ENCODE peak calls at places on chromosomes 13 and 19, in eight cellular contexts. Q is mucosa of descending colon, D is lower lobe of right lung, M is transverse colon, N is ovary, X is lower leg skin, R is neural crest cell, O is AG09309. A is an unnamed sample.

GRCh38 chr13:29594710-29595379 is 643 bp downstream of the SLC7A1 start:
- DNase-seq in Q (peak), D (peak), M (peak), N (peak), X (peak), R (peak), O (peak), A (peak)

GRCh38 chr19:43809762-43810696 is 7.8 kb upstream of the LYPD5 start:
- DNase-seq in Q (no peak), D (no peak), M (no peak), N (no peak), X (no peak), R (no peak), O (peak), A (no peak)

GRCh38 chr13:53064721-53065120 is 36.1 kb downstream of the OLFM4 start:
- DNase-seq in Q (no peak), D (no peak), M (no peak), N (peak), X (no peak), R (no peak), O (no peak), A (peak)

GRCh38 chr13:107117327-107118012 is 549.5 kb upstream of the ARGLU1 start:
- DNase-seq in Q (no peak), D (no peak), M (no peak), N (no peak), X (no peak), R (no peak), O (no peak), A (no peak)

GRCh38 chr13:34345601-34345939 is 527.6 kb downstream of the RFC3 start:
- DNase-seq in Q (no peak), D (no peak), M (no peak), N (no peak), X (no peak), R (no peak), O (no peak), A (no peak)

GRCh38 chr13:112627161-112627560 is 39.2 kb upstream of the TUBGCP3 start:
- DNase-seq in Q (no peak), D (no peak), M (no peak), N (no peak), X (no peak), R (no peak), O (no peak), A (no peak)

GRCh38 chr13:112244061-112244460 is 132.1 kb upstream of the SPACA7 start:
- DNase-seq in Q (no peak), D (no peak), M (no peak), N (no peak), X (no peak), R (no peak), O (no peak), A (no peak)

GRCh38 chr19:38684078-38684861 is 36.8 kb downstream of the ACTN4 start:
- DNase-seq in Q (peak), D (peak), M (peak), N (peak), X (peak), R (no peak), O (peak), A (no peak)

DNA sequence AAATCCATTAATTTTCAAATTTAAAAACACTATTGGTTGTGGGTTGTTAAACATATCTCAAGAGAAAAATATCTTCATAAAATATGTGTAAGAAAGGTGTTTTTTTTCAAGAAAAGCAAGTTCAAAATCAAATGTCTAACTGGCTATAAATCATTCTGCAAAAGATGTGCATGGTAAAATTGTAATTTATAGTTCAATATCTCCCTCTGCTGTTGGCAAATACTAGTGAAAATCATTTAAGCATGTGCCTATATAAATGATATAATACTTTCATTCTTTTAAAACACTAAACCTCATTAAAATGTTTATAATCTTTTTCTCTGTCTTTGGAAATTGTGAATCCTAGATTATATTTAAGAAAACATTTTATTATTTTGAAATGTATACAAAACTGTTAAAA is 17.2 kb upstream of the SLITRK6 start:
- DNase-seq in Q (no peak), D (no peak), M (no peak), N (no peak), X (no peak), R (no peak), O (no peak), A (no peak)
- TF ChIP-seq CTCF in Q (no peak), D (no peak), M (no peak), N (no peak), X (no peak), R (peak), O (no peak), A (no peak)

GRCh38 chr19:12788682-12789097 is 2.6 kb upstream of the JUNB start:
- DNase-seq in Q (peak), D (peak), M (peak), N (peak), X (peak), R (no peak), O (no peak), A (peak)
- TF ChIP-seq CTCF in Q (no peak), D (no peak), M (no peak), N (no peak), X (no peak), R (no peak), O (no peak), A (no peak)

GRCh38 chr19:40598918-40599307 is 2.3 kb upstream of the LTBP4 start:
- DNase-seq in Q (no peak), D (no peak), M (no peak), N (no peak), X (no peak), R (no peak), O (no peak), A (no peak)
- TF ChIP-seq CTCF in Q (no peak), D (no peak), M (no peak), N (no peak), X (no peak), R (no peak), O (no peak), A (no peak)

GRCh38 chr19:49685845-49686332 is 3.5 kb upstream of the ADM5 start:
- DNase-seq in Q (no peak), D (no peak), M (no peak), N (peak), X (no peak), R (no peak), O (no peak), A (no peak)

GRCh38 chr19:49682274-49682673 is 5.2 kb downstream of the PRMT1 start:
- DNase-seq in Q (no peak), D (no peak), M (no peak), N (no peak), X (no peak), R (no peak), O (no peak), A (no peak)

GRCh38 chr19:49683814-49684250 is 5.6 kb upstream of the ADM5 start:
- DNase-seq in Q (no peak), D (no peak), M (no peak), N (no peak), X (no peak), R (no peak), O (no peak), A (no peak)

GRCh38 chr19:49684983-49685553 is 4.3 kb upstream of the ADM5 start:
- DNase-seq in Q (no peak), D (no peak), M (no peak), N (no peak), X (no peak), R (no peak), O (no peak), A (no peak)

GRCh38 chr19:49684251-49684982 is 5.0 kb upstream of the ADM5 start:
- DNase-seq in Q (no peak), D (no peak), M (no peak), N (peak), X (no peak), R (no peak), O (no peak), A (no peak)
- TF ChIP-seq CTCF in Q (peak), D (peak), M (peak), N (no peak), X (no peak), R (peak), O (peak), A (peak)

GRCh38 chr13:95301947-95302386 is 716 bp upstream of the ABCC4 start:
- DNase-seq in Q (no peak), D (no peak), M (no peak), N (no peak), X (no peak), R (no peak), O (no peak), A (no peak)

GRCh38 chr13:95298971-95299627 is 2.2 kb downstream of the ABCC4 start:
- DNase-seq in Q (no peak), D (no peak), M (no peak), N (no peak), X (no peak), R (no peak), O (no peak), A (no peak)

GRCh38 chr13:95298169-95298940 is 2.9 kb downstream of the ABCC4 start:
- DNase-seq in Q (no peak), D (peak), M (no peak), N (no peak), X (no peak), R (no peak), O (no peak), A (no peak)

GRCh38 chr13:95301135-95301946 is at the start of gene ABCC4:
- DNase-seq in Q (peak), D (peak), M (peak), N (peak), X (peak), R (peak), O (no peak), A (peak)

GRCh38 chr13:95300625-95301134 is 571 bp downstream of the ABCC4 start:
- DNase-seq in Q (peak), D (peak), M (peak), N (peak), X (peak), R (peak), O (no peak), A (peak)
- TF ChIP-seq CTCF in Q (no peak), D (peak), M (no peak), N (no peak), X (no peak), R (no peak), O (peak), A (peak)

GRCh38 chr19:48629599-48630288 is 7.4 kb downstream of the DBP start:
- DNase-seq in Q (peak), D (no peak), M (peak), N (peak), X (no peak), R (no peak), O (no peak), A (no peak)

GRCh38 chr19:48628486-48629296 is 8.5 kb downstream of the DBP start:
- DNase-seq in Q (peak), D (no peak), M (peak), N (peak), X (no peak), R (no peak), O (no peak), A (no peak)

GRCh38 chr19:48631254-48631653 is 5.9 kb downstream of the DBP start:
- DNase-seq in Q (no peak), D (no peak), M (no peak), N (peak), X (no peak), R (no peak), O (no peak), A (no peak)

GRCh38 chr19:48629297-48629598 is 7.9 kb downstream of the DBP start:
- DNase-seq in Q (peak), D (no peak), M (peak), N (no peak), X (no peak), R (no peak), O (no peak), A (no peak)

DNA sequence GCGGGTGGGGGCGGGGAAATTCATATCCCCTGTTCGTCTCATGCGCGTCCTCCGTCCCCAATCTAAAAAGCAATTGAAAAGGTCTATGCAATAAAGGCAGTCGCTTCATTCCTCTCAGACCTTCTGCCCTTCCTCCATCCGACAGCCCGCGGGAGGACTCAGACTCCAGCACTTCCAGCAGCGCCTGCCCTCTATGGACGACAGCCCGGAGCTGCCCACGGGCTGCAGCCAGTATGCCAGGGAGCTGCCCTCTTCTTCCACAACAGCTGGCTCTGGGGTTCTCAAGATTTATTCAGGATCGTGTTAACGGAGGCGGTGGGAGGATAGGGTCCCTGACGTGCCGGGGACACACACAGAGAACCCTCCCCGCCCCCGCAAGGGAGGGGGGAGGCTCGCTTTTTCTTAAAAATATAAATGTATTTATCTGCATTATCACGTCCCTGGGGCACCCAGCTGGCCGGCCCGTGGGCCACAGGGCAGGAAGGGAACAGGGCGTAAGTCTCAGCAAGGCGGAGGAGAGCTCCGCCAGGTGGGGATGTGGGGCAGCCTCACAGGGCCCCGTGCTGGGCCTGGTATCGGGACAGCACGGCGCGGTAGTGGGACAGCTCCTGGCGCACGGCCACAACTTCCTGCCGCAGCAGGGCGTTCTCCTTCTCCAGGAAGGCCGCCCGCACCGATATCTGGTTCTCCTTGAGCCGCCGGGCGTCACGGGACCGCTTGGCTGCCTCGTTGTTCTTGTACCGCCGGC is 6.7 kb downstream of the DBP start:
- DNase-seq in Q (peak), D (peak), M (peak), N (peak), X (no peak), R (no peak), O (no peak), A (peak)
- TF ChIP-seq CTCF in Q (no peak), D (peak), M (no peak), N (no peak), X (no peak), R (no peak), O (no peak), A (no peak)